ENCODE peak calls at places on chromosomes 5 and 9, in five cellular contexts. I, P, U, W and K are unnamed samples.
A peak's percentile ranks its signal among the peaks of the same experiment; 100 is the strongest.

GRCh38 chr9:89789922-89790510 is 185.2 kb downstream of the GADD45G start:
- DNase-seq in P (no peak), W (no peak), U (peak; percentile 32), I (no peak), K (no peak)

GRCh38 chr5:10838038-10838437 is 77.0 kb upstream of the DAP start:
- DNase-seq in P (no peak), U (no peak), I (no peak), W (no peak), K (no peak)

GRCh38 chr5:135827965-135828792 is 6.3 kb upstream of the SLC25A48 start:
- DNase-seq in I (peak; percentile 40), P (no peak), U (no peak), W (no peak), K (no peak)

GRCh38 chr9:22210262-22210661 is 201.2 kb upstream of the CDKN2B start:
- DNase-seq in I (no peak), W (no peak), P (no peak), U (no peak), K (no peak)

GRCh38 chr9:13274901-13275641 is 4.4 kb downstream of the MPDZ start:
- DNase-seq in U (no peak), P (no peak), I (no peak), W (no peak), K (no peak)

GRCh38 chr9:136953771-136954269 is 1.7 kb downstream of the LCN12 start:
- DNase-seq in U (no peak), W (peak; percentile 11), I (no peak), P (no peak), K (no peak)

GRCh38 chr5:157944938-157945337 is 86.0 kb upstream of the CLINT1 start:
- DNase-seq in P (no peak), W (no peak), U (no peak), I (no peak), K (no peak)

GRCh38 chr5:33105521-33105941 is 335.2 kb upstream of the TARS1 start:
- DNase-seq in P (no peak), W (no peak), I (no peak), U (no peak), K (no peak)

GRCh38 chr5:74257645-74258328 is 382.7 kb downstream of the ENC1 start:
- DNase-seq in W (peak; percentile 51), I (peak; percentile 90), U (peak; percentile 80), P (peak; percentile 62), K (peak; percentile 69)

GRCh38 chr5:44974813-44975212 is 166.1 kb downstream of the MRPS30 start:
- DNase-seq in W (no peak), I (no peak), P (no peak), U (no peak), K (no peak)

GRCh38 chr9:126383395-126384104 is 56.9 kb downstream of the MVB12B start:
- DNase-seq in W (no peak), P (no peak), I (no peak), U (no peak), K (no peak)

GRCh38 chr5:95080026-95080425 is 204.9 kb downstream of the MCTP1 start:
- DNase-seq in P (no peak), W (no peak), U (no peak), I (no peak), K (no peak)

GRCh38 chr5:107542428-107542827 is 128.3 kb downstream of the EFNA5 start:
- DNase-seq in U (peak; percentile 75), I (peak; percentile 87), W (peak; percentile 34), P (peak; percentile 92), K (peak; percentile 23)

GRCh38 chr9:131034268-131034667 is 25.3 kb downstream of the LAMC3 start:
- DNase-seq in W (no peak), U (no peak), I (no peak), P (no peak), K (no peak)

GRCh38 chr5:127353339-127353738 is 62.7 kb downstream of the MEGF10 start:
- DNase-seq in I (no peak), P (no peak), W (no peak), U (no peak), K (no peak)

GRCh38 chr5:67267522-67268232 is 71.1 kb upstream of the CD180 start:
- DNase-seq in U (no peak), W (peak; percentile 70), P (peak; percentile 11), I (peak; percentile 77), K (no peak)

GRCh38 chr5:67264056-67264455 is 67.5 kb upstream of the CD180 start:
- DNase-seq in I (no peak), W (no peak), U (no peak), P (no peak), K (no peak)

GRCh38 chr5:67268233-67269011 is 71.8 kb upstream of the CD180 start:
- DNase-seq in P (peak; percentile 82), W (peak; percentile 61), U (peak; percentile 79), I (peak; percentile 95), K (peak; percentile 89)

GRCh38 chr5:67265951-67266350 is 69.4 kb upstream of the CD180 start:
- DNase-seq in U (no peak), P (no peak), W (no peak), I (no peak), K (no peak)

DNA sequence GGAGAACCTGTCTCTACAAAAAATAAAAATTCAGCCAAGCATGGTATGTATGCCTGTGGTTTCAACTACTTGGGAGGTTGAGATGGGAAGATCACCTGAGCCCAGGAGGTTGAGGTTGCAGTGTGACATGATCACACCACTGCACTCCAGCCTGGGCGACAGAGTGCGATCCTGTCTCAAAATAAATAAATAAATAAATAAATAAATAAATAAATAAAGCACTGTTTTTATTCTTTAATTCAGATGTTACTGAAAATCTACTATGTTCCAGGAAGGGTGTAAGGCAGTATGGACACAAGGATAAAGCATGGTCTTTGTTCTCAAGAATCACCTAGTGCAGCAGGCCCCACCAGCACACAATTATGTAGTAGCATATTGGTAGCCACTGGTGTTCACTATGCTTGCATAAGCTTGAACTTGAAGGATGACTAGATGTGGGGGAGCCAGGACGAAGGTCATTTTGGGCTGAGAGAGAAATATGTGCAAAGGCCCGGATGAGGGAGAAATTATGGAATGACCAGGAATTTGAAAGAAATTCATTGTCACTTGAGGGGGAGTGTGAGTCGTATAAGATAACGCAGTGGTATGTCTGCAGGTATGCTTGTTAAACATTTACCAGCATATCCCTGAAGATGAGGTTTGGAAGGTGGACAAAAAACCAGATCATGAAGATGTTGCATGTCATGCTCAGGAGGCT is 70.2 kb upstream of the CD180 start:
- DNase-seq in W (no peak), U (no peak), I (no peak), P (no peak), K (no peak)
- H3K4me1 ChIP-seq in W (peaks cover 31% of the 10 kb centered on the region), U (peaks cover 31% of the 10 kb centered on the region), I (peaks cover 74% of the 10 kb centered on the region), P (peaks cover 40% of the 10 kb centered on the region), K (peaks cover 27% of the 10 kb centered on the region)

GRCh38 chr5:1383886-1384401 is 39.0 kb upstream of the CLPTM1L start:
- DNase-seq in I (no peak), P (no peak), W (no peak), U (no peak), K (no peak)
- TF ChIP-seq CTCF in I (no peak), P (no peak), W (no peak), U (no peak), K (no peak)

GRCh38 chr5:175465282-175465681 is 13.1 kb upstream of the SFXN1 start:
- DNase-seq in I (no peak), W (no peak), U (no peak), P (no peak), K (no peak)
- H3K27me3 ChIP-seq in I (peaks cover 7% of the 10 kb centered on the region), W (no peaks in the 10 kb centered on the region), U (no peaks in the 10 kb centered on the region), P (no peaks in the 10 kb centered on the region), K (no peaks in the 10 kb centered on the region)

DNA sequence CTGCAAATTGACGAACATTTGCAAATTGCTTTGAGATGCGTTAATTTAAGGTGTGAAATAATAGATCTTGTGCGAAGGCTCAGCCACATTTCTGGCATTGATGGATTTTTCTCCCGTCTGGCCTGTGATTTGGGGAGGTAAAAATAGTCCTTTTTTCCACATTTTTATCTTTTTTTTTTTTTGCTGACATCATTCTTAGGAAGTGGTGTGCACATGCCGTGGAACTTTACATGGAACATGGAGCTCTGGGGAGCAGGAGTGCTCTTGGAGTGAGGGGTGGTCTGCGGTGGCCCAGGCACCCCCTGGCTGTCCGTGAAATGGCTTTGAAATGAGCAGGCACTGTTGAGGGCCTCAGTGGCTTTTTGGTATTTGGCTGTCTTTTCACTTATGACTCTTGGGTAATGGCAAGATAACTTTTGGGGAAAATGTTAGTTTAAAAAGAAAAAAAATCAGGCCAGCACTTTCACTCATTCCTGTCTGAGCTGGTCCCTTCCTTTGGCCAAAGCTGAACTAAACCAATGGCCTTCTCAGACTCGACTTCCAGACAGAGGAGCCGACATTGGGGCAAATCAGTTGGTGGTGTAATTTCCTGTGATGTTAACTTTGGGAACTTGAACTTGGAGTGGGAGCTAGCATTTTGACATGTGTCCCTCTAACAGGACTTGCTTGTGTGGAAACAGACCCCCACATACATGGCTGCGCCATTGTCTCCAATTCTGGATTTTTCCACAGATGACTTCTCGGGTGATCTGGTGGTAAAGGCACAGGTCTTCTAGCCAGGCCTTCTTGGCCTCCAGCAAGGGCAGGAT is 4.2 kb downstream of the NEK6 start:
- DNase-seq in U (no peak), W (no peak), I (no peak), P (no peak), K (no peak)
- H3K4me1 ChIP-seq in U (peaks cover 81% of the 10 kb centered on the region), W (peaks cover 81% of the 10 kb centered on the region), I (peaks cover 83% of the 10 kb centered on the region), P (peaks cover 62% of the 10 kb centered on the region), K (peaks cover 24% of the 10 kb centered on the region)